ENCODE peak calls at places on chromosomes 3 and 15, in six cellular contexts. P, E, U, Q, I and C are unnamed samples.

GRCh38 chr3:79015854-79016253 is 751.9 kb downstream of the ROBO1 start:
- DNase-seq in P (no peak), E (no peak), U (no peak), Q (no peak), I (no peak), C (no peak)

GRCh38 chr3:126147932-126148683 is 32.3 kb downstream of the ALDH1L1 start:
- DNase-seq in P (no peak), E (no peak), U (peak; percentile 7), Q (peak; percentile 28), I (no peak), C (no peak)

GRCh38 chr3:71542548-71543370 is 40.8 kb downstream of the FOXP1 start:
- DNase-seq in P (no peak), E (no peak), U (peak; percentile 20), Q (peak; percentile 88), I (no peak), C (no peak)

GRCh38 chr3:141000027-141000663 is 51.0 kb upstream of the SPSB4 start:
- DNase-seq in P (peak; percentile 44), E (peak; percentile 34), U (peak; percentile 76), Q (peak; percentile 75), I (peak; percentile 77), C (peak; percentile 48)

GRCh38 chr3:38141173-38141951 is 2.9 kb downstream of the MYD88 start:
- DNase-seq in P (no peak), E (no peak), U (no peak), Q (no peak), I (no peak), C (no peak)

GRCh38 chr15:79243723-79244122 is 38.8 kb upstream of the ANKRD34C start:
- DNase-seq in P (no peak), E (no peak), U (no peak), Q (no peak), I (no peak), C (no peak)

GRCh38 chr3:64836097-64836496 is 148.3 kb upstream of the ADAMTS9 start:
- DNase-seq in P (no peak), E (no peak), U (no peak), Q (no peak), I (no peak), C (no peak)

GRCh38 chr3:181703701-181704420 is 7.9 kb upstream of the SOX2 start:
- DNase-seq in P (no peak), E (no peak), U (no peak), Q (no peak), I (no peak), C (no peak)

GRCh38 chr15:81530271-81530670 is 156.3 kb upstream of the TMC3 start:
- DNase-seq in P (no peak), E (no peak), U (no peak), Q (no peak), I (no peak), C (no peak)

GRCh38 chr3:126106336-126107202 is 22.6 kb upstream of the SLC41A3 start:
- DNase-seq in P (no peak), E (no peak), U (no peak), Q (no peak), I (no peak), C (no peak)

GRCh38 chr3:177781686-177782161 is 584.4 kb upstream of the TBL1XR1 start:
- DNase-seq in P (no peak), E (no peak), U (no peak), Q (peak; percentile 49), I (no peak), C (no peak)

GRCh38 chr3:64399205-64399800 is 174.0 kb upstream of the PRICKLE2 start:
- DNase-seq in P (peak; percentile 59), E (no peak), U (peak; percentile 28), Q (no peak), I (peak; percentile 64), C (peak; percentile 39)

GRCh38 chr3:63582943-63583500 is 69.5 kb upstream of the SNTN start:
- DNase-seq in P (no peak), E (no peak), U (no peak), Q (no peak), I (no peak), C (no peak)

GRCh38 chr3:182937293-182938051 is 42.9 kb downstream of the DCUN1D1 start:
- DNase-seq in P (peak; percentile 9), E (no peak), U (no peak), Q (no peak), I (no peak), C (no peak)

GRCh38 chr3:32257641-32258438 is 19.4 kb downstream of the CMTM8 start:
- DNase-seq in P (no peak), E (no peak), U (no peak), Q (no peak), I (no peak), C (no peak)

GRCh38 chr3:65596511-65597224 is 442.1 kb downstream of the MAGI1 start:
- DNase-seq in P (peak; percentile 32), E (no peak), U (no peak), Q (no peak), I (peak; percentile 28), C (peak; percentile 35)

GRCh38 chr3:62139957-62140356 is 233.4 kb downstream of the FEZF2 start:
- DNase-seq in P (no peak), E (no peak), U (no peak), Q (no peak), I (no peak), C (no peak)

GRCh38 chr3:197183582-197183981 is 114.8 kb downstream of the DLG1 start:
- DNase-seq in P (no peak), E (no peak), U (no peak), Q (no peak), I (no peak), C (no peak)

GRCh38 chr3:112120485-112120836 is 12.6 kb downstream of the GCSAM start:
- DNase-seq in P (no peak), E (no peak), U (no peak), Q (no peak), I (no peak), C (no peak)

GRCh38 chr3:87025636-87026035 is 34.7 kb upstream of the VGLL3 start:
- DNase-seq in P (no peak), E (no peak), U (no peak), Q (no peak), I (no peak), C (no peak)

GRCh38 chr3:43218156-43218555 is 68.2 kb upstream of the SNRK start:
- DNase-seq in P (no peak), E (no peak), U (no peak), Q (no peak), I (no peak), C (no peak)

GRCh38 chr3:126956361-126956760 is 26.6 kb upstream of the PLXNA1 start:
- DNase-seq in P (no peak), E (no peak), U (no peak), Q (no peak), I (no peak), C (no peak)

GRCh38 chr15:72847806-72848205 is 64.2 kb upstream of the ADPGK start:
- DNase-seq in P (no peak), E (no peak), U (no peak), Q (no peak), I (no peak), C (no peak)

DNA sequence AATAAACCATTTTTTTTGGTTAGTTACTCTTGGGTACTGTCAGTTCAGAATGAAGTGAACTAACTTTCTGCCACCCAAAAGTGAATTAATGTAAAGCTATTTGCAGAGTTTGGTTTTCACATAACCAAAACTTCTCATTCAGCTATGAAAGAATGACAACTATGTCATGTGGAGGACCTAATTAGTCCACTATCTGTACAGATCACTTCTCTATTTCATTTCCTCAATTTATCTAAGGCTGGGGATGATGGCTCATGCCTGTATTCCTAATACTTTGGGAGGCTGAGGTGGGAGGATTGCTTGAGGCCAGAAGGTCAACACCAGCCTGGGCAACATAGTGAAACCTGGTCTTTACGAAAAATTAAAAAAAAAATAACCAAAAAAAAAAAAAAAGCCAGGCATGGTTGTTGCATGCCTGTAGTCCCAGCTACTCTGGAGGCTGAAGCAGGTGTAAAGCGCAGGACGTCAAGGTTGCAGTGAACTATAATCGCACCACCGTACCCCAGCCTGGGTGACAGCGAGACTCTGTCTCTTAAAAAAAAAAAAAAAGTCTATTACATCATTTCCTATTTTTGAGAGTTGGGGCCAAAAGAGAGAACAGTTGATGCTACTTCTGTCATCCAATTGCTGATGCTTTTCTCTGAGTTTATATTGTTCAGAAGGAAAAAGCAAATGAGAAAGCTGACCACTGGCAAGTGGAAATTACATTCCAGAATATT is 8.7 kb downstream of the HYPK start:
- DNase-seq in P (no peak), E (no peak), U (no peak), Q (no peak), I (no peak), C (no peak)
- H3K27ac ChIP-seq in P (no peak overlapping the region), E (no peak overlapping the region), U (no peak overlapping the region), Q (peak overlapping the region; percentile 48), I (no peak overlapping the region), C (no peak overlapping the region)

GRCh38 chr3:129974451-129975331 is at the start of gene TRH:
- DNase-seq in P (no peak), E (no peak), U (no peak), Q (no peak), I (no peak), C (no peak)
- H3K4me3 ChIP-seq in P (peak within 1 kb of the TSS; percentile 10), E (peak within 1 kb of the TSS; percentile 37), U (no peak within 1 kb of the TSS), Q (peak within 1 kb of the TSS; percentile 23), I (no peak within 1 kb of the TSS), C (peak within 1 kb of the TSS; percentile 23)

GRCh38 chr15:78047631-78048409 is 29.7 kb downstream of the TBC1D2B start:
- DNase-seq in P (no peak), E (no peak), U (no peak), Q (no peak), I (no peak), C (no peak)

GRCh38 chr15:78048410-78048946 is 29.0 kb downstream of the TBC1D2B start:
- DNase-seq in P (no peak), E (no peak), U (no peak), Q (no peak), I (no peak), C (no peak)

GRCh38 chr15:78045189-78045588 is 32.3 kb downstream of the TBC1D2B start:
- DNase-seq in P (peak; percentile 74), E (no peak), U (no peak), Q (no peak), I (no peak), C (no peak)

GRCh38 chr15:78044407-78045155 is 32.9 kb downstream of the TBC1D2B start:
- DNase-seq in P (no peak), E (no peak), U (no peak), Q (no peak), I (no peak), C (no peak)

GRCh38 chr15:78046796-78047341 is 30.6 kb downstream of the TBC1D2B start:
- DNase-seq in P (peak; percentile 49), E (no peak), U (no peak), Q (no peak), I (no peak), C (no peak)
- H3K27ac ChIP-seq in P (peak overlapping the region; percentile 43), E (no peak overlapping the region), U (no peak overlapping the region), Q (peak overlapping the region; percentile 92), I (no peak overlapping the region), C (no peak overlapping the region)

DNA sequence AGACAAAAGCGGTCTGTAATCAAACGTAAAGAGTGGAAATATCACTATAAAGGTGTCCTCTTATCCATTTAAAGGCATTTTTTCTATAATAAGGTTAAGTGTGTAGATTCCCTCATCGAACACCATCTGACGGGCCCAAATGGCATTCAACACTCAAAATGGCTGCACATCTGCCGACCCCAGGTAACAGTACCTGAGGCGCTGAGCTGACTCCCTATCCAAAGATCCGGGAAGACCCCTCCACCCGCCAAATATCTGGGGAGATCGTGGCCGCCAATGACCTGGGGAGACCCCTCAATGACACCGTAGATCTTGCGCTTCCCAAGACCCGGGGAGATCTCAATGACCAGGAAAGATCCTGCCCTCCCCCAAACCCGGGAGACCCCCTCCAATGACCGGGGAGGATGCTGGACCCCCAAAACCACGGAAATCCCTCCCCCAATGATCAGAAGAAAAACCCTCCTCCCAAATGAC is 476 bp downstream of the IP6K2 start:
- DNase-seq in P (no peak), E (no peak), U (peak; percentile 18), Q (no peak), I (no peak), C (no peak)
- H3K4me3 ChIP-seq in P (peak overlapping the region; percentile 95), E (peak overlapping the region; percentile 97), U (peak overlapping the region; percentile 69), Q (peak overlapping the region; percentile 76), I (peak overlapping the region; percentile 99), C (peak overlapping the region; percentile 100)